ENCODE peak calls at places on chromosome 19, in six cellular contexts. J is adrenal gland; L is thoracic aorta; Z is cardiac muscle cell; G is CD8-positive, alpha-beta memory T cell; T is astrocyte. Q is an unnamed sample.
A peak's percentile ranks its signal among the peaks of the same experiment; 100 is the strongest.

GRCh38 chr19:16896913-16897571 is 8.2 kb downstream of the F2RL3 start:
- DNase-seq in L (peak; percentile 95), J (peak; percentile 97), Z (peak; percentile 99), G (peak; percentile 40), T (peak; percentile 84), Q (peak; percentile 94)

GRCh38 chr19:36215276-36216171 is 618 bp downstream of the ZNF146 start:
- DNase-seq in L (no peak), T (peak; percentile 51), G (no peak), Z (peak; percentile 60), J (peak; percentile 63), Q (no peak)

GRCh38 chr19:10290876-10291553 is 1.3 kb downstream of the ICAM5 start:
- DNase-seq in T (no peak), Z (peak; percentile 54), G (peak; percentile 39), J (no peak), L (no peak), Q (peak; percentile 86)

GRCh38 chr19:15124572-15125231 is 17.5 kb downstream of the SYDE1 start:
- DNase-seq in T (no peak), L (no peak), G (peak; percentile 6), Z (no peak), J (no peak), Q (peak; percentile 93)

GRCh38 chr19:50568321-50569022 is at the start of gene LRRC4B:
- DNase-seq in Z (peak; percentile 16), J (no peak), T (no peak), L (no peak), G (no peak), Q (no peak)

GRCh38 chr19:55156202-55157063 is 1.1 kb downstream of the TNNI3 start:
- DNase-seq in L (no peak), J (no peak), Z (peak; percentile 43), T (no peak), G (no peak), Q (peak; percentile 75)

GRCh38 chr19:11387154-11388034 is 3.3 kb upstream of the EPOR start:
- DNase-seq in T (no peak), L (no peak), J (no peak), Z (no peak), G (no peak), Q (no peak)

GRCh38 chr19:38544569-38545315 is 73.0 kb downstream of the MAP4K1 start:
- DNase-seq in G (peak; percentile 60), J (no peak), T (no peak), Z (peak; percentile 10), L (no peak), Q (no peak)

GRCh38 chr19:42003506-42004294 is 9.7 kb upstream of the ATP1A3 start:
- DNase-seq in L (no peak), T (no peak), Z (no peak), J (no peak), G (no peak), Q (no peak)

GRCh38 chr19:19531951-19532805 is 3.5 kb downstream of the YJEFN3 start:
- DNase-seq in L (no peak), Z (peak; percentile 73), G (peak; percentile 74), T (no peak), J (peak; percentile 90), Q (peak; percentile 89)

GRCh38 chr19:18205180-18205915 is 1.5 kb upstream of the RAB3A start:
- DNase-seq in T (peak; percentile 56), G (no peak), Z (peak; percentile 77), J (peak; percentile 87), L (peak; percentile 72), Q (peak; percentile 88)

GRCh38 chr19:36497001-36497400 is 7.6 kb upstream of the ZNF566 start:
- DNase-seq in L (no peak), T (no peak), Z (no peak), J (no peak), G (no peak), Q (no peak)

DNA sequence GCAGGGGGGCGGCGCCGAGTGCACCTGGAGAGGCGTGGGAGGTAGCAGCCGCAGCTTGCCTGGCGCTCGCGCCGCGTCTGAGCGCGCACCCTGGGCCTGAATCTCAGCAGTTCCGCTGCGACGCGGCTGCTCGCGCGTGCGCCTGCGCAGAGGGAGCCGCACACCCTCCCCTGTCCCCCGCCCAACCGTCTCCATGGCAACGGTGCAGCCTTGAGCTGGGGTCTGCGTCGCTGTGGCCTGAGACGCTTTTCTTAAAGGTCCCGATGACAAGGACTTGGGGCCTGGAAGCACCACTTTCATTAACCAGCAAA is at the start of gene PNMA8B:
- DNase-seq in Z (peak; percentile 71), J (peak; percentile 94), T (no peak), G (no peak), L (no peak), Q (no peak)
- H3K4me3 ChIP-seq in Z (peak within 1 kb of the TSS; percentile 38), J (peak within 1 kb of the TSS; percentile 60), T (peak within 1 kb of the TSS; percentile 37), G (no peak within 1 kb of the TSS), L (peak within 1 kb of the TSS; percentile 67), Q (no peak within 1 kb of the TSS)

DNA sequence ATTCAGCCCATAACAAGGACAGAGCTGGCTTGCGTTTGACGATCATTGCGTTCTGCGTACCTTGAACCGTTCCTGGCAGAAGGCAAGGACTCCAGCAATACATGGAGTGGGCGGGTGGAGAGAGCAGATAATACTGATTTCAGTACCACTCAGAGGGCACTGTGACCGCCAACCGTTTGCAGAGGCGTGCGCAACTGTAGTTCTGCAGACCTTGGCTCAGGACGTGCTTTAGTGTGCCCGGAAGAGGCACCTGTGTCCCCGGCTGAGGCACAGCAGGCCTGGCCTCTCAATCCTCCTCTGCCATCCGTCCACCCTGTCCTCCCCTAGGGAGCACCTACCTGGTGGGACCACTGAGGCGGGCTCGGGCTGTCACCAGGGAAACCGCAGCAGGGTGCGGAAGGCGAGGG is 117.6 kb upstream of the USP29 start:
- DNase-seq in Z (no peak), G (no peak), T (no peak), L (no peak), J (peak; percentile 79), Q (no peak)
- H3K9me3 ChIP-seq in Z (no peaks in the 10 kb centered on the region), G (peaks cover 3% of the 10 kb centered on the region), T (peaks cover 18% of the 10 kb centered on the region), L (no peaks in the 10 kb centered on the region), J (no peaks in the 10 kb centered on the region), Q (peaks cover 62% of the 10 kb centered on the region)

DNA sequence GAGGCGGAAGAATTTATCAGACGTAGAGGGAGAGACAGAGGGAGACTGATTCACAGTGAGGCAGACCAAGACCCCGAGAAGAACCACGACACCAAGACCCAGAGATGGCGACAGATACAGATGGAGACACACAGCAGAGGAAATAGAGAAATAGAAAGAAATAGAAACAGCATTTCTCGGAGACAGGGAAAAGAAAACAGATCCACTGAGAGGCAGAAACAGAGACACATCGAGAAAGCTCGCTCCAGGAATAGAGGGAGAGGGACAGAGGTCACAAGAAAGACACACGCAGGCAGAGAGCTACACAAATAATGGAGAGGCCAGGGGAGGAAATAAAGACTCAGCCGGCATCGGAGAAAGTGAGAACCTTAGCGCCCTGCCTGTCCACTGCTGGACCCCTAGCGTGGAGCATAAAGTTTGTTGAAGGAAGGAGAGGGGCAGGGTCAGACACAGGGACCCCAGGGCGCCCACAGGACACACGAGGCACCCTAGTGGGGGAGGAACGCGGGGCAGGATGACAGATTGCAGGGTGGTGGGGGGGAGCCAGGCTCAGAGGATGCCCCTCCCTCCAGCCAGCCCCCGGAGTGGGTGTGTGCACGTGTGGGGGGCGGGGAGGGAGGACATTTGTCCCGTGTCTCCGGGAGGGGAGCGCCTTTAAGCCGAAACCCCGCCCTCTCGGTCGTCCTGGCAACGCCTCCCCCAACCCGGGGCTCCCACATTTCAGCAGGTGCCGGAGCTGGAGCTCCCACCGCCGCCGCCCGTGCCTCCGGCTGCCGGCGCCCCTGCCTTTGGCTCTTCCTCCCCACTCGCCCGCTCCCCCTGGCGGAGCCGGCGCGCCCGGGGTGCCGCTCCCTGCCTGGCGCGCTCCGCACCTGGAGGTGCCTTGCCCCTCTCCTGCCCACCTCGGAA is at the start of gene PRKCG:
- DNase-seq in J (no peak), G (peak; percentile 59), T (no peak), Z (no peak), L (no peak), Q (peak; percentile 72)
- H3K4me3 ChIP-seq in J (peak within 1 kb of the TSS; percentile 26), G (peak within 1 kb of the TSS; percentile 16), T (peak within 1 kb of the TSS; percentile 30), Z (peak within 1 kb of the TSS; percentile 68), L (peak within 1 kb of the TSS; percentile 59), Q (no peak within 1 kb of the TSS)

DNA sequence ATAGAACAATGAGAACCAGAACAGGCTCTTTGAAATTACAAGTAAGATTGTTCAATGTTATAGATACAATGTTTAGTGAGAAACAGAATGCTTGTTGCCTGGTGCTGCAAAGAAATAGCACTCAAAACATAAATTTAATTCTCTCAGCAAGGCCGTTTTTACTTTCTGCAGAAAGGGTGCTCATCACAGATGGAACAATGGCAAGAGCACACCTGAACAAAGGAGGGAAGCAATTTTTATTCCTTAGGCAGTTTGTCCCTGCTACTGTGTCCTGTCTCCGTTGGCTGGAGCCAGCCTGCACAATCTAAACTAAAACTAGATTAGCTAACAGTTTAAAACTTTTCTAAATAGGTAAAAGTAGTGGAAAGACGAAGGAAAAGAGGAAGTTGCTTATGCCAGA is 10.4 kb upstream of the ZNF8 start:
- DNase-seq in L (no peak), G (no peak), Z (no peak), J (no peak), T (no peak), Q (no peak)
- H3K9me3 ChIP-seq in L (peaks cover 95% of the 10 kb centered on the region), G (peaks cover 61% of the 10 kb centered on the region), Z (peaks cover 11% of the 10 kb centered on the region), J (no peaks in the 10 kb centered on the region), T (peaks cover 52% of the 10 kb centered on the region), Q (peaks cover 100% of the 10 kb centered on the region)

Q was measured in mucosa of descending colon.